ENCODE peak calls at places on chromosome 13, in seven cellular contexts. R, K, G, M, V, N and P are unnamed samples.

GRCh38 chr13:67408823-67409222 is 178.7 kb upstream of the PCDH9 start:
- DNase-seq in R (peak), K (no peak), G (no peak), M (no peak), V (no peak), N (no peak), P (no peak)

GRCh38 chr13:38670627-38671026 is 16.2 kb upstream of the FREM2 start:
- DNase-seq in R (no peak), K (no peak), G (no peak), M (no peak), V (no peak), N (no peak), P (no peak)

GRCh38 chr13:111845621-111846351 is 221.2 kb upstream of the SOX1 start:
- DNase-seq in R (peak), K (no peak), G (no peak), M (no peak), V (no peak), N (no peak), P (no peak)

GRCh38 chr13:27654816-27655215 is 33.1 kb downstream of the POLR1D start:
- DNase-seq in R (no peak), K (no peak), G (no peak), M (no peak), V (no peak), N (no peak), P (no peak)

GRCh38 chr13:100542546-100543156 is 45.9 kb downstream of the GGACT start:
- DNase-seq in R (no peak), K (no peak), G (no peak), M (peak), V (no peak), N (no peak), P (peak)

GRCh38 chr13:40550130-40550529 is 116.3 kb downstream of the FOXO1 start:
- DNase-seq in R (no peak), K (no peak), G (no peak), M (no peak), V (no peak), N (no peak), P (peak)

GRCh38 chr13:75222031-75222430 is 259.9 kb downstream of the TBC1D4 start:
- DNase-seq in R (no peak), K (no peak), G (no peak), M (no peak), V (no peak), N (no peak), P (peak)

GRCh38 chr13:28026508-28026907 is 38.0 kb upstream of the URAD start:
- DNase-seq in R (no peak), K (no peak), G (no peak), M (no peak), V (no peak), N (no peak), P (no peak)

GRCh38 chr13:40124648-40125045 is 469.2 kb downstream of the COG6 start:
- DNase-seq in R (no peak), K (no peak), G (no peak), M (no peak), V (no peak), N (no peak), P (no peak)

GRCh38 chr13:39512687-39513086 is 90.3 kb downstream of the LHFPL6 start:
- DNase-seq in R (no peak), K (no peak), G (no peak), M (no peak), V (no peak), N (no peak), P (no peak)

GRCh38 chr13:21142766-21143165 is 33.6 kb downstream of the SKA3 start:
- DNase-seq in R (no peak), K (no peak), G (no peak), M (no peak), V (no peak), N (no peak), P (no peak)

GRCh38 chr13:113848020-113848419 is 15.9 kb downstream of the GAS6 start:
- DNase-seq in R (no peak), K (no peak), G (no peak), M (no peak), V (no peak), N (no peak), P (no peak)

GRCh38 chr13:112683581-112683980 is 6.3 kb upstream of the ATP11A start:
- DNase-seq in R (no peak), K (no peak), G (no peak), M (no peak), V (no peak), N (no peak), P (no peak)

GRCh38 chr13:52713894-52714293 is 25.7 kb downstream of the CNMD start:
- DNase-seq in R (no peak), K (no peak), G (no peak), M (no peak), V (no peak), N (no peak), P (no peak)